ENCODE peak calls at places on chromosomes 12 and 14, in nine cellular contexts. One of them, this sample, is unnamed. For H3K4me1, the result is how much of the 10 kb centered on the place peaks cover.

GRCh38 chr14:29458547-29458946 is 469.1 kb downstream of the PRKD1 start:
- DNase-seq in left ventricle myocardium inferior: no peak
- DNase-seq in heart right ventricle: no peak
- DNase-seq in PC-3: peak
- DNase-seq in OCI-LY7: no peak
- DNase-seq in pancreas: no peak
- DNase-seq in Panc1: no peak
- DNase-seq in ovary: no peak
- DNase-seq in IMR-90: no peak
- DNase-seq in this sample: no peak

GRCh38 chr12:24109381-24110039 is 160.0 kb upstream of the SOX5 start:
- DNase-seq in PC-3: peak
- DNase-seq in left ventricle myocardium inferior: no peak
- DNase-seq in heart right ventricle: no peak
- DNase-seq in ovary: no peak
- DNase-seq in pancreas: no peak
- DNase-seq in IMR-90: peak
- DNase-seq in Panc1: no peak
- DNase-seq in OCI-LY7: peak
- DNase-seq in this sample: no peak

GRCh38 chr12:4505381-4505986 is 33.2 kb upstream of the RAD51AP1 start:
- DNase-seq in left ventricle myocardium inferior: no peak
- DNase-seq in OCI-LY7: no peak
- DNase-seq in Panc1: no peak
- DNase-seq in ovary: no peak
- DNase-seq in pancreas: no peak
- DNase-seq in IMR-90: peak
- DNase-seq in PC-3: no peak
- DNase-seq in heart right ventricle: no peak
- DNase-seq in this sample: no peak

GRCh38 chr14:62662811-62663477 is 382.3 kb downstream of the KCNH5 start:
- DNase-seq in PC-3: no peak
- DNase-seq in ovary: no peak
- DNase-seq in pancreas: no peak
- DNase-seq in Panc1: no peak
- DNase-seq in OCI-LY7: no peak
- DNase-seq in IMR-90: peak
- DNase-seq in heart right ventricle: no peak
- DNase-seq in left ventricle myocardium inferior: no peak
- DNase-seq in this sample: no peak

GRCh38 chr12:84875241-84875640 is 37.4 kb downstream of the SLC6A15 start:
- DNase-seq in OCI-LY7: no peak
- DNase-seq in pancreas: no peak
- DNase-seq in left ventricle myocardium inferior: no peak
- DNase-seq in IMR-90: no peak
- DNase-seq in ovary: no peak
- DNase-seq in Panc1: no peak
- DNase-seq in heart right ventricle: no peak
- DNase-seq in PC-3: no peak
- DNase-seq in this sample: no peak

GRCh38 chr12:89863332-89863938 is 154.8 kb upstream of the ATP2B1 start:
- DNase-seq in heart right ventricle: no peak
- DNase-seq in IMR-90: no peak
- DNase-seq in OCI-LY7: peak
- DNase-seq in left ventricle myocardium inferior: no peak
- DNase-seq in PC-3: no peak
- DNase-seq in pancreas: no peak
- DNase-seq in Panc1: no peak
- DNase-seq in ovary: no peak
- DNase-seq in this sample: no peak

GRCh38 chr14:68140111-68140741 is 320.6 kb downstream of the RAD51B start:
- DNase-seq in heart right ventricle: peak
- DNase-seq in ovary: peak
- DNase-seq in left ventricle myocardium inferior: no peak
- DNase-seq in PC-3: peak
- DNase-seq in OCI-LY7: no peak
- DNase-seq in Panc1: peak
- DNase-seq in IMR-90: peak
- DNase-seq in pancreas: no peak
- DNase-seq in this sample: no peak

GRCh38 chr12:132153501-132154340 is 9.5 kb downstream of the NOC4L start:
- DNase-seq in heart right ventricle: peak
- DNase-seq in ovary: peak
- DNase-seq in Panc1: no peak
- DNase-seq in PC-3: peak
- DNase-seq in pancreas: peak
- DNase-seq in OCI-LY7: peak
- DNase-seq in IMR-90: peak
- DNase-seq in left ventricle myocardium inferior: peak
- DNase-seq in this sample: peak

GRCh38 chr12:130838284-130838950 is 633 bp downstream of the STX2 start:
- DNase-seq in ovary: peak
- DNase-seq in IMR-90: no peak
- DNase-seq in heart right ventricle: peak
- DNase-seq in left ventricle myocardium inferior: no peak
- DNase-seq in pancreas: no peak
- DNase-seq in PC-3: peak
- DNase-seq in Panc1: no peak
- DNase-seq in OCI-LY7: peak
- DNase-seq in this sample: peak

GRCh38 chr12:70190252-70191010 is 52.8 kb upstream of the CNOT2 start:
- DNase-seq in Panc1: no peak
- DNase-seq in ovary: no peak
- DNase-seq in PC-3: peak
- DNase-seq in OCI-LY7: no peak
- DNase-seq in left ventricle myocardium inferior: no peak
- DNase-seq in pancreas: no peak
- DNase-seq in IMR-90: peak
- DNase-seq in heart right ventricle: no peak
- DNase-seq in this sample: no peak

GRCh38 chr14:30223385-30223785 is 295.7 kb upstream of the PRKD1 start:
- DNase-seq in PC-3: peak
- DNase-seq in ovary: peak
- DNase-seq in heart right ventricle: peak
- DNase-seq in pancreas: peak
- DNase-seq in left ventricle myocardium inferior: peak
- DNase-seq in OCI-LY7: no peak
- DNase-seq in Panc1: peak
- DNase-seq in IMR-90: peak
- DNase-seq in this sample: peak

GRCh38 chr12:56836800-56837663 is 73.9 kb downstream of the HSD17B6 start:
- DNase-seq in PC-3: peak
- DNase-seq in Panc1: no peak
- DNase-seq in OCI-LY7: peak
- DNase-seq in heart right ventricle: no peak
- DNase-seq in IMR-90: peak
- DNase-seq in ovary: no peak
- DNase-seq in left ventricle myocardium inferior: no peak
- DNase-seq in pancreas: no peak
- DNase-seq in this sample: no peak

GRCh38 chr12:15535287-15535895 is 213.1 kb downstream of the PTPRO start:
- DNase-seq in Panc1: no peak
- DNase-seq in ovary: no peak
- DNase-seq in PC-3: no peak
- DNase-seq in pancreas: no peak
- DNase-seq in left ventricle myocardium inferior: no peak
- DNase-seq in heart right ventricle: no peak
- DNase-seq in OCI-LY7: no peak
- DNase-seq in IMR-90: no peak
- DNase-seq in this sample: no peak

GRCh38 chr14:92515510-92516343 is 2.1 kb downstream of the RIN3 start:
- DNase-seq in PC-3: no peak
- DNase-seq in left ventricle myocardium inferior: no peak
- DNase-seq in ovary: no peak
- DNase-seq in Panc1: no peak
- DNase-seq in IMR-90: no peak
- DNase-seq in heart right ventricle: no peak
- DNase-seq in OCI-LY7: no peak
- DNase-seq in pancreas: no peak
- DNase-seq in this sample: no peak

DNA sequence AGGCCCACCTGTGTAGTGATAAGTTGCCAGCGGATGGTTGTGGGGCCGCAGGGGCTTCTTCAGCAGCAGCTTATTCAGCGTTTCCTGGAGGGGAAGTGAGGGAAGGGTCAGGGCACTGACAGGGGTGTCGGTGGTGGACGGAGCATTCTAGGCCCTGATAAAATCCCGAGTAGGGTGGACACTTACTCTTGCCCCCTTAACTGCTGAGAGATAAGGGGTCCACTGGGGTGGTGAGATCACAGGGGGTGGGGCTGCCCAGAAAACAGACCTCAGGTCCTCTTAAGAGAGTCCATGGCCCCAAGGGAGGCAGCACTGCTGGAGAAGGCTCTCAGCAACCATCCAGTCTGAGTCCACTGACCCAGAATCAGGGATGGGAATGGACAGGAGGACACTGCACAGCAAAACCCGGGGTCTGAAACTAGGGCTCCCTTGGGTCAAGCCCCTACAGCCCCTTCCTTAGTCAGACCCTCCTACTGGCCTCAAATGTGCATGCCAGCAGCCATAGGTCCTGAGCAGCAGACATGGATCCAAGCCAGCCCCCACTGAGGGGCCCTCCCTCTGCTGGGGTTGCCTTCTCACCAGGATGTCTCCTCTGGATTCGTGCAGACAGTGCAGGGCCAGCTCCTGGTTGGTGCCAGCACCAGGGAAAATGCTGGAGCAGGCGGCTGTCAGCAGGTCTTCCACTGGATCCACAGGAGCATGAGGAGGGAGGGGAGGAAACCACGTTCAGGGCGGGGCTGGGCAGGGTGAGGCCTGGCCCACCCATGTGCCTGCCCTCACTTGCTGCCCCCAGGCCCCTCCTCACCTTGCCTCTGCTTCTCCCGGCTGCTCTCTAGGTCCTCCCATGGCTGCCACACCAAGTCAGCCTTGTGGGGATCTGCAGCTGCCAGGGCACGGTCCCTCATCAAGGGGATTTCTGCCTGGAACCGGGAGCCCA is 12.1 kb upstream of the PNMA1 start:
- DNase-seq in OCI-LY7: no peak
- DNase-seq in pancreas: peak
- DNase-seq in left ventricle myocardium inferior: no peak
- DNase-seq in PC-3: no peak
- DNase-seq in Panc1: no peak
- DNase-seq in ovary: no peak
- DNase-seq in heart right ventricle: no peak
- DNase-seq in IMR-90: no peak
- DNase-seq in this sample: no peak
- H3K4me1 ChIP-seq in OCI-LY7: under half
- H3K4me1 ChIP-seq in pancreas: under half
- H3K4me1 ChIP-seq in left ventricle myocardium inferior: half or more
- H3K4me1 ChIP-seq in PC-3: under half
- H3K4me1 ChIP-seq in Panc1: half or more
- H3K4me1 ChIP-seq in ovary: under half
- H3K4me1 ChIP-seq in heart right ventricle: half or more
- H3K4me1 ChIP-seq in IMR-90: under half
- H3K4me1 ChIP-seq in this sample: under half

GRCh38 chr14:70096866-70097265 is 91.9 kb downstream of the SLC8A3 start:
- DNase-seq in IMR-90: peak
- DNase-seq in left ventricle myocardium inferior: no peak
- DNase-seq in OCI-LY7: no peak
- DNase-seq in heart right ventricle: no peak
- DNase-seq in Panc1: no peak
- DNase-seq in pancreas: no peak
- DNase-seq in ovary: no peak
- DNase-seq in PC-3: peak
- DNase-seq in this sample: no peak
- TF ChIP-seq CTCF in IMR-90: peak
- TF ChIP-seq CTCF in left ventricle myocardium inferior: peak
- TF ChIP-seq CTCF in OCI-LY7: no peak
- TF ChIP-seq CTCF in heart right ventricle: no peak
- TF ChIP-seq CTCF in Panc1: peak
- TF ChIP-seq CTCF in pancreas: no peak
- TF ChIP-seq CTCF in ovary: no peak
- TF ChIP-seq CTCF in PC-3: peak
- TF ChIP-seq CTCF in this sample: no peak

DNA sequence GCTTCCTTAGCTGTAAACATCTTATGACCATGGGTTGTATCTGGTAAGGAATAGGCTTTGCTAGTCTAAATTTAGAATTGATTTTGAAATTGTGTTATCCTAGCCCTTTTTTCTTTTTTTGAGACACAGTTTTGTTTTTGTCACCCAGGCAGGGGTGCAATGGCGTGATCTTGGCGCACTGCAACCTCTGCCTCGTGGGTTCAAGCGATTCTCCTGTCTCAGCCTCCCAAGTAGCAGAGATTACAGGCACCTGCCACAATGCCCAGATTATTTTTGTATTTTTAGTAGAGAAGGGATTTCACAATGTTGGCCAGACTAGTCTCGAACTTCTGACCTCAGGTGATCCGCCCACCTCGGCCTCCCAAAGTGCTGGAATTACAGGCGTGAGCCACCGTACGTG is 2.4 kb upstream of the TUBA1B start:
- DNase-seq in Panc1: no peak
- DNase-seq in PC-3: no peak
- DNase-seq in pancreas: no peak
- DNase-seq in ovary: no peak
- DNase-seq in OCI-LY7: no peak
- DNase-seq in left ventricle myocardium inferior: no peak
- DNase-seq in heart right ventricle: no peak
- DNase-seq in IMR-90: no peak
- DNase-seq in this sample: no peak
- H3K4me3 ChIP-seq in Panc1: no peak
- H3K4me3 ChIP-seq in PC-3: no peak
- H3K4me3 ChIP-seq in pancreas: no peak
- H3K4me3 ChIP-seq in ovary: no peak
- H3K4me3 ChIP-seq in OCI-LY7: peak
- H3K4me3 ChIP-seq in left ventricle myocardium inferior: no peak
- H3K4me3 ChIP-seq in heart right ventricle: no peak
- H3K4me3 ChIP-seq in IMR-90: no peak
- H3K4me3 ChIP-seq in this sample: no peak

GRCh38 chr12:107778383-107779015 is 4.0 kb downstream of the ASCL4 start:
- DNase-seq in PC-3: no peak
- DNase-seq in Panc1: no peak
- DNase-seq in ovary: no peak
- DNase-seq in heart right ventricle: no peak
- DNase-seq in left ventricle myocardium inferior: no peak
- DNase-seq in IMR-90: no peak
- DNase-seq in pancreas: no peak
- DNase-seq in OCI-LY7: no peak
- DNase-seq in this sample: no peak

GRCh38 chr12:107779077-107779840 is 4.8 kb downstream of the ASCL4 start:
- DNase-seq in heart right ventricle: peak
- DNase-seq in Panc1: no peak
- DNase-seq in pancreas: no peak
- DNase-seq in PC-3: no peak
- DNase-seq in IMR-90: no peak
- DNase-seq in left ventricle myocardium inferior: no peak
- DNase-seq in OCI-LY7: peak
- DNase-seq in ovary: no peak
- DNase-seq in this sample: no peak

GRCh38 chr12:107775093-107775721 is 703 bp downstream of the ASCL4 start:
- DNase-seq in ovary: no peak
- DNase-seq in OCI-LY7: no peak
- DNase-seq in pancreas: peak
- DNase-seq in IMR-90: no peak
- DNase-seq in heart right ventricle: no peak
- DNase-seq in left ventricle myocardium inferior: no peak
- DNase-seq in Panc1: no peak
- DNase-seq in PC-3: no peak
- DNase-seq in this sample: no peak

GRCh38 chr12:107776171-107776570 is 1.7 kb downstream of the ASCL4 start:
- DNase-seq in left ventricle myocardium inferior: no peak
- DNase-seq in OCI-LY7: no peak
- DNase-seq in pancreas: no peak
- DNase-seq in Panc1: no peak
- DNase-seq in PC-3: no peak
- DNase-seq in ovary: no peak
- DNase-seq in heart right ventricle: no peak
- DNase-seq in IMR-90: no peak
- DNase-seq in this sample: no peak

GRCh38 chr12:107774349-107775029 is at the start of gene ASCL4:
- DNase-seq in Panc1: no peak
- DNase-seq in ovary: no peak
- DNase-seq in pancreas: no peak
- DNase-seq in IMR-90: no peak
- DNase-seq in PC-3: no peak
- DNase-seq in left ventricle myocardium inferior: no peak
- DNase-seq in OCI-LY7: no peak
- DNase-seq in heart right ventricle: no peak
- DNase-seq in this sample: no peak
- H3K4me1 ChIP-seq in Panc1: under half
- H3K4me1 ChIP-seq in ovary: under half
- H3K4me1 ChIP-seq in pancreas: under half
- H3K4me1 ChIP-seq in IMR-90: under half
- H3K4me1 ChIP-seq in PC-3: under half
- H3K4me1 ChIP-seq in left ventricle myocardium inferior: under half
- H3K4me1 ChIP-seq in OCI-LY7: under half
- H3K4me1 ChIP-seq in heart right ventricle: under half
- H3K4me1 ChIP-seq in this sample: under half